ENCODE peak calls at places on chromosomes 16 and 17, in ten cellular contexts. L is islet precursor cell; K is EL; R is stimulated activated CD8-positive, alpha-beta memory T cell treated with anti-CD3 and anti-CD28 coated beads, Interleukin-15, amount 100 ng/mL, for 24 hours; N is T-helper 2 cell; D is LHCN-M2; B is RPMI7951; G is central memory CD8-positive, alpha-beta T cell; Q is esophagus squamous epithelium; Z is MM.1S. X is an unnamed sample.
A peak's percentile ranks its signal among the peaks of the same experiment; 100 is the strongest.

GRCh38 chr16:77974883-77975282 is 47.5 kb upstream of the CLEC3A start:
- DNase-seq in L (peak; percentile 85), K (no peak), R (no peak), N (no peak), D (no peak), B (no peak), G (no peak), Q (no peak), Z (no peak), X (no peak)

GRCh38 chr16:46649571-46649970 is 28.4 kb upstream of the SHCBP1 start:
- DNase-seq in L (no peak), K (no peak), R (no peak), N (no peak), D (peak; percentile 89), B (peak; percentile 73), G (no peak), Q (no peak), Z (no peak), X (no peak)

GRCh38 chr16:59210955-59211541 is 476.9 kb upstream of the GOT2 start:
- DNase-seq in L (peak; percentile 93), K (peak; percentile 94), R (no peak), N (no peak), D (peak; percentile 74), B (no peak), G (no peak), Q (no peak), Z (no peak), X (no peak)

GRCh38 chr16:65121870-65122723 is at the start of gene CDH11:
- DNase-seq in L (peak; percentile 96), K (peak; percentile 93), R (no peak), N (no peak), D (peak; percentile 69), B (peak; percentile 73), G (no peak), Q (no peak), Z (no peak), X (no peak)

GRCh38 chr17:18093616-18094408 is 6.1 kb downstream of the DRG2 start:
- DNase-seq in L (peak; percentile 66), K (peak; percentile 76), R (no peak), N (no peak), D (peak; percentile 79), B (peak; percentile 34), G (no peak), Q (no peak), Z (no peak), X (no peak)

GRCh38 chr17:74485841-74486240 is 19.4 kb downstream of the CD300A start:
- DNase-seq in L (no peak), K (no peak), R (no peak), N (no peak), D (no peak), B (no peak), G (no peak), Q (no peak), Z (no peak), X (no peak)

GRCh38 chr16:69077251-69077650 is 28.2 kb upstream of the HAS3 start:
- DNase-seq in L (no peak), K (peak; percentile 19), R (no peak), N (no peak), D (peak; percentile 51), B (peak; percentile 87), G (no peak), Q (no peak), Z (no peak), X (no peak)

GRCh38 chr17:83000738-83001137 is 78.7 kb upstream of the METRNL start:
- DNase-seq in L (no peak), K (no peak), R (no peak), N (no peak), D (no peak), B (no peak), G (no peak), Q (no peak), Z (no peak), X (no peak)

GRCh38 chr17:17356931-17357270 is 53.7 kb downstream of the NT5M start:
- DNase-seq in L (peak; percentile 40), K (no peak), R (no peak), N (no peak), D (no peak), B (no peak), G (no peak), Q (no peak), Z (no peak), X (no peak)

GRCh38 chr17:3794890-3795757 is 5.9 kb downstream of the ITGAE start:
- DNase-seq in L (peak; percentile 97), K (peak; percentile 54), R (no peak), N (peak; percentile 94), D (no peak), B (peak; percentile 78), G (peak; percentile 42), Q (no peak), Z (no peak), X (no peak)

GRCh38 chr17:17937450-17937849 is 34.8 kb downstream of the TOM1L2 start:
- DNase-seq in L (no peak), K (no peak), R (no peak), N (no peak), D (no peak), B (no peak), G (no peak), Q (no peak), Z (no peak), X (no peak)

GRCh38 chr16:28133666-28134065 is 70.2 kb upstream of the GSG1L start:
- DNase-seq in L (no peak), K (no peak), R (no peak), N (no peak), D (no peak), B (no peak), G (no peak), Q (no peak), Z (no peak), X (no peak)

GRCh38 chr17:7835818-7836595 is 2.0 kb downstream of the KDM6B start:
- DNase-seq in L (no peak), K (peak; percentile 76), R (no peak), N (peak; percentile 70), D (no peak), B (peak; percentile 71), G (no peak), Q (no peak), Z (no peak), X (no peak)

GRCh38 chr16:2842340-2843000 is 12.4 kb downstream of the ZG16B start:
- DNase-seq in L (peak; percentile 58), K (no peak), R (peak; percentile 76), N (peak; percentile 72), D (no peak), B (peak; percentile 80), G (peak; percentile 57), Q (no peak), Z (no peak), X (peak; percentile 71)

GRCh38 chr16:19113577-19114358 is at the start of gene ITPRIPL2:
- DNase-seq in L (peak; percentile 90), K (peak; percentile 90), R (no peak), N (no peak), D (peak; percentile 89), B (peak; percentile 97), G (no peak), Q (no peak), Z (no peak), X (peak; percentile 34)

GRCh38 chr17:7932949-7933348 is 943 bp downstream of the CNTROB start:
- DNase-seq in L (peak; percentile 87), K (peak; percentile 88), R (no peak), N (no peak), D (peak; percentile 78), B (peak; percentile 88), G (no peak), Q (no peak), Z (no peak), X (no peak)

GRCh38 chr16:89041571-89042481 is 51.8 kb upstream of the ACSF3 start:
- DNase-seq in L (no peak), K (no peak), R (no peak), N (no peak), D (no peak), B (no peak), G (no peak), Q (no peak), Z (no peak), X (no peak)

GRCh38 chr16:12257926-12258561 is 281.5 kb downstream of the SNX29 start:
- DNase-seq in L (peak; percentile 61), K (no peak), R (no peak), N (no peak), D (no peak), B (no peak), G (no peak), Q (no peak), Z (no peak), X (no peak)

GRCh38 chr17:2961446-2961845 is 102.0 kb downstream of the OR1D5 start:
- DNase-seq in L (peak; percentile 73), K (no peak), R (no peak), N (no peak), D (no peak), B (no peak), G (no peak), Q (no peak), Z (no peak), X (no peak)

X was measured in stimulated activated naive B cell treated with anti-CD40 and anti-IgM and Interleukin-4, amounts not matched to agents 10 μg/mL and 1 μg/mL and 100 μg/mL, for 72 hours.